ENCODE peak calls at places on chromosomes 7 and 10, in nine cellular contexts. M, J, E, U, A, P, B, R and G are unnamed samples.
A peak's percentile ranks its signal among the peaks of the same experiment; 100 is the strongest.

GRCh38 chr7:121278120-121279021 is 50.4 kb upstream of the WNT16 start:
- DNase-seq in P (no peak), M (no peak), R (peak; percentile 77), E (peak; percentile 48), U (no peak), B (no peak), J (peak; percentile 76), A (no peak), G (no peak)

GRCh38 chr10:68537796-68538195 is 10.5 kb upstream of the SLC25A16 start:
- DNase-seq in E (no peak), U (no peak), R (no peak), A (no peak), P (no peak), M (no peak), J (no peak), B (no peak), G (no peak)

GRCh38 chr10:118374404-118374803 is 32.3 kb upstream of the FAM204A start:
- DNase-seq in U (no peak), R (peak; percentile 50), M (no peak), P (no peak), A (no peak), B (no peak), E (no peak), J (no peak), G (no peak)

GRCh38 chr7:5692112-5692844 is 89.2 kb downstream of the RNF216 start:
- DNase-seq in M (peak; percentile 93), B (peak; percentile 37), E (peak; percentile 97), R (peak; percentile 99), P (no peak), J (peak; percentile 98), U (peak; percentile 94), A (peak; percentile 50), G (peak; percentile 23)

GRCh38 chr10:93963434-93963833 is 30.3 kb upstream of the PLCE1 start:
- DNase-seq in U (no peak), E (no peak), A (no peak), P (no peak), M (no peak), J (no peak), R (no peak), B (no peak), G (no peak)

GRCh38 chr7:47370461-47371042 is 211.4 kb downstream of the TNS3 start:
- DNase-seq in R (no peak), E (no peak), J (no peak), A (no peak), B (no peak), M (no peak), U (no peak), P (no peak), G (no peak)

GRCh38 chr7:41970946-41971345 is 266.1 kb downstream of the GLI3 start:
- DNase-seq in E (no peak), A (no peak), P (no peak), R (peak; percentile 13), B (no peak), U (no peak), J (peak; percentile 38), M (no peak), G (no peak)

GRCh38 chr10:5965266-5965665 is 12.1 kb downstream of the IL15RA start:
- DNase-seq in B (peak; percentile 65), U (peak; percentile 44), J (no peak), M (peak; percentile 37), P (no peak), A (no peak), E (no peak), R (no peak), G (peak; percentile 76)

GRCh38 chr10:114703377-114704125 is 45.5 kb upstream of the ABLIM1 start:
- DNase-seq in J (peak; percentile 43), B (no peak), P (no peak), A (no peak), M (no peak), E (peak; percentile 36), U (no peak), R (peak; percentile 41), G (no peak)

GRCh38 chr10:15236340-15236739 is 67.8 kb upstream of the NMT2 start:
- DNase-seq in U (no peak), J (no peak), R (peak; percentile 72), M (no peak), P (no peak), E (peak; percentile 23), B (no peak), A (no peak), G (no peak)

GRCh38 chr7:22301790-22302189 is 55.2 kb downstream of the RAPGEF5 start:
- DNase-seq in A (no peak), B (peak; percentile 30), U (no peak), M (no peak), R (no peak), E (no peak), P (no peak), J (no peak), G (peak; percentile 27)

GRCh38 chr10:114526497-114527238 is 122.4 kb upstream of the AFAP1L2 start:
- DNase-seq in M (peak; percentile 87), A (peak; percentile 91), E (peak; percentile 92), U (peak; percentile 90), R (peak; percentile 66), B (peak; percentile 90), J (peak; percentile 65), P (peak; percentile 81), G (peak; percentile 82)

GRCh38 chr10:79259834-79260233 is 87.4 kb upstream of the PPIF start:
- DNase-seq in P (no peak), A (no peak), U (no peak), B (no peak), E (no peak), M (no peak), J (no peak), R (no peak), G (no peak)

GRCh38 chr7:11846311-11846710 is 14.3 kb upstream of the THSD7A start:
- DNase-seq in M (no peak), R (no peak), U (no peak), P (no peak), E (peak; percentile 29), A (no peak), J (no peak), B (no peak), G (no peak)

GRCh38 chr10:36602374-36602773 is 523.0 kb upstream of the ANKRD30A start:
- DNase-seq in J (peak; percentile 85), P (no peak), E (peak; percentile 49), M (no peak), U (no peak), B (no peak), A (no peak), R (peak; percentile 77), G (no peak)

GRCh38 chr10:128854965-128855364 is 612.1 kb upstream of the MGMT start:
- DNase-seq in P (peak; percentile 86), R (peak; percentile 31), B (peak; percentile 86), M (peak; percentile 89), E (peak; percentile 92), U (peak; percentile 84), J (no peak), A (peak; percentile 75), G (peak; percentile 50)

GRCh38 chr7:92158660-92159575 is 20.0 kb downstream of the LRRD1 start:
- DNase-seq in A (no peak), U (no peak), J (peak; percentile 93), M (no peak), P (no peak), B (no peak), R (peak; percentile 93), E (peak; percentile 85), G (no peak)

GRCh38 chr10:113751116-113751728 is at the start of gene PLEKHS1:
- DNase-seq in U (no peak), A (no peak), M (no peak), J (no peak), E (no peak), R (no peak), P (no peak), B (no peak), G (no peak)

GRCh38 chr10:24552346-24553016 is 171.2 kb downstream of the ARHGAP21 start:
- DNase-seq in E (no peak), B (peak; percentile 84), M (no peak), U (no peak), P (peak; percentile 80), J (no peak), A (peak; percentile 79), R (peak; percentile 14), G (peak; percentile 69)

GRCh38 chr7:20288036-20288435 is 42.7 kb upstream of the ITGB8 start:
- DNase-seq in R (no peak), M (no peak), P (no peak), E (peak; percentile 37), U (no peak), J (no peak), B (no peak), A (no peak), G (no peak)

GRCh38 chr7:75977741-75978140 is 16.7 kb downstream of the TMEM120A start:
- DNase-seq in U (no peak), A (no peak), P (no peak), E (peak; percentile 86), M (peak; percentile 69), J (no peak), B (no peak), R (no peak), G (peak; percentile 7)

GRCh38 chr7:159280008-159280407 is 135.3 kb upstream of the VIPR2 start:
- DNase-seq in R (no peak), E (no peak), J (no peak), P (no peak), M (no peak), B (no peak), A (no peak), U (no peak), G (no peak)
- H3K9me3 ChIP-seq in R (no peaks in the 10 kb centered on the region), E (no peaks in the 10 kb centered on the region), J (peaks cover 13% of the 10 kb centered on the region), P (no peaks in the 10 kb centered on the region), M (peaks cover 12% of the 10 kb centered on the region), B (no peaks in the 10 kb centered on the region), A (no peaks in the 10 kb centered on the region), U (peaks cover 5% of the 10 kb centered on the region), G (no peaks in the 10 kb centered on the region)

DNA sequence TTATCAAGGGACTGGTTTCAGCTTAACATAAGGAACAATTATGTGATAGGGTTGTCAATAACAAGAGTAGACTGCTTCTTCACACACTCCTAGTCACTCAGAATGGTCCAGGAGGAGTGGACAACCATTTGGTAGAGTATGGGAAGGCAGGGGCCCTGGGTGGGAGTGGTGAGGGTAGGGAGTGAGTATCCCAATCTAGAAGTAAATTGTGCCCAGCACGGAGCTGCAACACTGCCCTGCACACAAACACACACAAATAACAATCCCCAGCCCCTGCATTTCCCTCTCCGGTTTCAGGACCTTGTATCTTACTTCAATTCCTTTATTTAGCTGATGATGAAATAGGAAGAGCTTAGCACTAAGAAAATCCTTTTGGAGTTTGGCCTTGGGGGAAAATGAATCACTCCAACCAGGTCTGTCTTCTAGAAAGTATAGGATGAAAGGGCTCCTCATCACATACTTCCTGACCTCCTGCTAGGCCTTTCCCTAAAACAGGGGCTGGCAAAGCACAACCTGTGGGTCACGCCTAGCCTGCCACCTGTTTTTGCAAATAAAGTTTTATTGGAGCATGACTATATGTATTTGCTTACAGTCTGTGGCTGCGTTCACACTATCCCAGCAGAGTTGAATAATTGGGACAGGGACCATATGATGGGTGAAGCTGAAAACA is 110.7 kb downstream of the EGFR start:
- DNase-seq in M (peak; percentile 59), A (peak; percentile 44), U (no peak), E (peak; percentile 68), B (no peak), J (peak; percentile 79), R (peak; percentile 81), P (no peak), G (no peak)
- H3K4me3 ChIP-seq in M (no peak overlapping the region), A (no peak overlapping the region), U (no peak overlapping the region), E (no peak overlapping the region), B (no peak overlapping the region), J (no peak overlapping the region), R (no peak overlapping the region), P (no peak overlapping the region), G (no peak overlapping the region)

GRCh38 chr7:128804472-128804871 is 12.7 kb downstream of the CCDC136 start:
- DNase-seq in R (no peak), J (no peak), M (no peak), B (no peak), A (no peak), E (no peak), P (no peak), U (no peak), G (no peak)
- H3K4me1 ChIP-seq in R (no peaks in the 10 kb centered on the region), J (no peaks in the 10 kb centered on the region), M (no peaks in the 10 kb centered on the region), B (no peaks in the 10 kb centered on the region), A (peaks cover 4% of the 10 kb centered on the region), E (no peaks in the 10 kb centered on the region), P (no peaks in the 10 kb centered on the region), U (no peaks in the 10 kb centered on the region), G (no peaks in the 10 kb centered on the region)

GRCh38 chr7:57210871-57211270 is 78.6 kb upstream of the ZNF479 start:
- DNase-seq in M (no peak), E (no peak), P (no peak), A (no peak), U (peak; percentile 51), R (no peak), B (peak; percentile 3), J (no peak), G (peak; percentile 17)
- H3K9me3 ChIP-seq in M (peaks cover 30% of the 10 kb centered on the region), E (peaks cover 5% of the 10 kb centered on the region), P (no peaks in the 10 kb centered on the region), A (no peaks in the 10 kb centered on the region), U (no peaks in the 10 kb centered on the region), R (no peaks in the 10 kb centered on the region), B (peaks cover 6% of the 10 kb centered on the region), J (peaks cover 26% of the 10 kb centered on the region), G (no peaks in the 10 kb centered on the region)